ENCODE peak calls at places on chromosomes 6 and 20, in five cellular contexts. Q is cardiac muscle cell, K is tibial nerve, O is neural progenitor cell, M is lung. J is an unnamed sample.

GRCh38 chr6:150573041-150573681 is 26.5 kb upstream of the PLEKHG1 start:
- DNase-seq in Q (no peak), K (no peak), O (peak), M (no peak), J (no peak)

GRCh38 chr20:33423141-33423834 is 20.3 kb downstream of the SNTA1 start:
- DNase-seq in Q (peak), K (no peak), O (no peak), M (no peak), J (peak)

GRCh38 chr6:151948007-151948745 is 140.7 kb downstream of the ESR1 start:
- DNase-seq in Q (no peak), K (no peak), O (no peak), M (no peak), J (no peak)

GRCh38 chr20:37336369-37337207 is 9.4 kb upstream of the SRC start:
- DNase-seq in Q (peak), K (no peak), O (peak), M (peak), J (no peak)

GRCh38 chr20:40948352-40949267 is 80.0 kb upstream of the TOP1 start:
- DNase-seq in Q (peak), K (no peak), O (no peak), M (no peak), J (no peak)

GRCh38 chr20:18272451-18272850 is 15.9 kb upstream of the ZNF133 start:
- DNase-seq in Q (peak), K (peak), O (no peak), M (no peak), J (peak)

GRCh38 chr6:157535354-157536217 is 154.6 kb downstream of the ZDHHC14 start:
- DNase-seq in Q (peak), K (no peak), O (no peak), M (no peak), J (no peak)

GRCh38 chr6:55379895-55380294 is 52.6 kb downstream of the GFRAL start:
- DNase-seq in Q (peak), K (no peak), O (no peak), M (no peak), J (no peak)

GRCh38 chr20:36969478-36970186 is 18.1 kb upstream of the SAMHD1 start:
- DNase-seq in Q (no peak), K (no peak), O (no peak), M (no peak), J (no peak)

GRCh38 chr20:48716086-48716485 is 111.7 kb downstream of the PREX1 start:
- DNase-seq in Q (no peak), K (no peak), O (no peak), M (no peak), J (no peak)

GRCh38 chr6:161486903-161487531 is 213.2 kb upstream of the AGPAT4 start:
- DNase-seq in Q (no peak), K (no peak), O (no peak), M (no peak), J (no peak)

GRCh38 chr6:146543940-146544661 is 468 bp downstream of the RAB32 start:
- DNase-seq in Q (peak), K (peak), O (peak), M (peak), J (peak)

GRCh38 chr20:41174782-41175181 is 37.4 kb downstream of the PLCG1 start:
- DNase-seq in Q (peak), K (no peak), O (peak), M (peak), J (no peak)

GRCh38 chr20:38550274-38550673 is 30.7 kb upstream of the ADIG start:
- DNase-seq in Q (no peak), K (no peak), O (peak), M (no peak), J (no peak)

GRCh38 chr6:27505209-27506027 is 32.5 kb upstream of the ZNF184 start:
- DNase-seq in Q (peak), K (peak), O (peak), M (no peak), J (peak)

GRCh38 chr20:33392016-33392415 is 9.3 kb downstream of the CDK5RAP1 start:
- DNase-seq in Q (peak), K (no peak), O (no peak), M (no peak), J (no peak)

GRCh38 chr6:165082631-165083030 is 226.8 kb downstream of the C6orf118 start:
- DNase-seq in Q (no peak), K (no peak), O (no peak), M (no peak), J (no peak)

GRCh38 chr20:44409132-44409600 is 53.7 kb downstream of the HNF4A start:
- DNase-seq in Q (peak), K (no peak), O (no peak), M (no peak), J (no peak)

GRCh38 chr6:24621626-24622360 is 24.2 kb downstream of the KIAA0319 start:
- DNase-seq in Q (no peak), K (no peak), O (no peak), M (no peak), J (no peak)

GRCh38 chr20:19212524-19213502 is at the start of gene SLC24A3:
- DNase-seq in Q (peak), K (no peak), O (peak), M (peak), J (peak)

GRCh38 chr20:51400051-51400926 is 142.2 kb downstream of the NFATC2 start:
- DNase-seq in Q (no peak), K (no peak), O (no peak), M (no peak), J (no peak)

GRCh38 chr6:148835920-148836441 is 89.2 kb downstream of the UST start:
- DNase-seq in Q (peak), K (no peak), O (no peak), M (no peak), J (no peak)

GRCh38 chr6:46983007-46983411 is 59.1 kb downstream of the ADGRF1 start:
- DNase-seq in Q (no peak), K (no peak), O (peak), M (no peak), J (no peak)

GRCh38 chr20:62337558-62338293 is 29.4 kb downstream of the LAMA5 start:
- DNase-seq in Q (no peak), K (no peak), O (no peak), M (no peak), J (no peak)

GRCh38 chr6:132364249-132364648 is 37.0 kb downstream of the MOXD1 start:
- DNase-seq in Q (no peak), K (no peak), O (no peak), M (no peak), J (no peak)

GRCh38 chr6:116450769-116451740 is 10.1 kb upstream of the CALHM6 start:
- DNase-seq in Q (no peak), K (no peak), O (no peak), M (no peak), J (no peak)

GRCh38 chr6:166520905-166521834 is 65.3 kb downstream of the RAMACL start:
- DNase-seq in Q (no peak), K (no peak), O (no peak), M (no peak), J (no peak)

GRCh38 chr6:151451950-151452749 is at the start of gene RMND1:
- DNase-seq in Q (peak), K (peak), O (peak), M (peak), J (peak)

GRCh38 chr20:34693414-34693813 is 10.7 kb upstream of the TP53INP2 start:
- DNase-seq in Q (no peak), K (no peak), O (no peak), M (no peak), J (no peak)

GRCh38 chr6:149862901-149863595 is 1.1 kb downstream of the LRP11 start:
- DNase-seq in Q (peak), K (peak), O (peak), M (peak), J (peak)

GRCh38 chr6:33147807-33148666 is 44.2 kb downstream of the COL11A2 start:
- DNase-seq in Q (peak), K (no peak), O (peak), M (no peak), J (no peak)

GRCh38 chr6:89051725-89052124 is 28.8 kb upstream of the PNRC1 start:
- DNase-seq in Q (no peak), K (no peak), O (no peak), M (no peak), J (no peak)

GRCh38 chr20:57582432-57583288 is 21.8 kb downstream of the PCK1 start:
- DNase-seq in Q (peak), K (no peak), O (peak), M (no peak), J (no peak)

DNA sequence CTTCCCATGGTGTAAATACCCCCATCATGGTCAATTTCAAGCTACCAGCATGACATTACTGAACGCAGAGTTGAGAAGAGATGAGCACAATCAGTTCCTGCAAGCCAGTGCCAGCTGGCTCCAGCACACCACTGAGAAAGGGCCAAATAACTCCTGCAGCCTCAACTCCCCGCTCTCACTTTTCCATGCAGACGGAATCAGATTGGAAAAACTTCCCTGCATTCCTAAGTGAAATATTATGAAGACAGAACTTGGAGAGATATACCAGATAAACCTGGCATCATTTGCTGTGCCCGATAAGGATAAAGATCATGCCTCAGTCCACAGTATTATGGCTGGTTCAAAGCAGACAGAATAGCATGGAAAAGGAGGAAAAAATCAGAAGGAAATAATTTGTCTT is 56.7 kb downstream of the FILIP1 start:
- DNase-seq in Q (peak), K (no peak), O (no peak), M (no peak), J (peak)
- H3K4me3 ChIP-seq in Q (no peak), K (no peak), O (no peak), M (no peak), J (peak)

GRCh38 chr6:18265099-18265372 is 706 bp upstream of the DEK start:
- DNase-seq in Q (no peak), K (no peak), O (no peak), M (no peak), J (no peak)

GRCh38 chr6:18264338-18265098 is at the start of gene DEK:
- DNase-seq in Q (peak), K (peak), O (peak), M (peak), J (peak)

GRCh38 chr6:18263561-18264337 is 581 bp downstream of the DEK start:
- DNase-seq in Q (peak), K (peak), O (no peak), M (peak), J (peak)

GRCh38 chr6:18266524-18266908 is 2.2 kb upstream of the DEK start:
- DNase-seq in Q (no peak), K (no peak), O (no peak), M (no peak), J (no peak)

GRCh38 chr6:18265787-18266523 is 1.6 kb upstream of the DEK start:
- DNase-seq in Q (no peak), K (no peak), O (no peak), M (no peak), J (no peak)
- H3K4me3 ChIP-seq in Q (no peak), K (no peak), O (no peak), M (no peak), J (no peak)

GRCh38 chr6:110960014-110960390 is 1.5 kb downstream of the GTF3C6 start:
- DNase-seq in Q (no peak), K (no peak), O (no peak), M (no peak), J (no peak)
- H3K4me3 ChIP-seq in Q (no peak), K (no peak), O (no peak), M (no peak), J (no peak)

GRCh38 chr6:137811121-137811911 is 55.7 kb upstream of the TNFAIP3 start:
- DNase-seq in Q (peak), K (no peak), O (peak), M (peak), J (peak)
- H3K4me3 ChIP-seq in Q (no peak), K (no peak), O (no peak), M (no peak), J (no peak)

GRCh38 chr6:36600564-36601146 is 6.5 kb downstream of the SRSF3 start:
- DNase-seq in Q (no peak), K (no peak), O (no peak), M (no peak), J (no peak)
- H3K4me3 ChIP-seq in Q (no peak), K (peak), O (peak), M (no peak), J (peak)

DNA sequence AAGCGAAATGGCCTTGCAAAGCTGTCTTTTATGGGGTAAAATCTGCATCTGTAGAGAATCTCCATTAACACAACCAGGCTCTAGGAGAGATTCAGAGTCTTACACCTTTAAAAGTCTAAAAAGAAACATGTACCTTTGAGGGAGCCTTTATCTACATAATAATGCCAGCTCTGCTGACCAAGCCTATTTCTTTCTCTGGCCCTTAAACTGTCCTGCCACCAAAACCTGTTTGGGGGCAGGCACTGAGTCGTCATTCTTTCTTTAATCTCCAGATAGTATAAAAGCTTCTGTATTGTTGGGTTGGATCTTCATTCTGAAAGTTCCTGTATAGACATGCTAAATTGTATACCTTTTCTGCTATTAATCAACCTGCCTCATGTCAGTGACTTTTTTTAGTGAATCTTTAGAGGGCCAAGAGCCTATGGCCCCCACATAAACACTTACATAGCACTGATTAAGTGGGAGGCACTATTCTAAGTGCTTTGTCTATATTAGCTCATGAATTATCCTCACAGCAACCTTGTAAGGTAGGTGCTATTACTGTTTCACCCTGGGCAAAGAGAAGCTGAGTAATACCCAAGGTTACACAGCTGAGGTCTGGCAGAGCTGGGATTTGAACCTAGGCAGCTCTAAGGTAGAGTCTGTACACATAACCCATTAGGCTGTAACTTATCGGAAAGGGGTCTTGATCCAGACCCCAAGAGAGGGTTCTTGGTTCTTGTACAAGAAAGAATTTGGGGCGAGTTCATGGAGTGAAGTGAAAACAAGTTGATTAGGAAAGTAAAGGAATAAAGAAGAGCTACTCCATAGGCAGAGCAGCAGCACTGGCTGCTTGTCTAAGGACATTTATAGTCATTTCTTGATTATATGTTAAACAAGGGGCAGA is 232.4 kb upstream of the DTNBP1 start:
- DNase-seq in Q (no peak), K (no peak), O (no peak), M (no peak), J (no peak)
- H3K4me3 ChIP-seq in Q (no peak), K (no peak), O (no peak), M (no peak), J (no peak)

DNA sequence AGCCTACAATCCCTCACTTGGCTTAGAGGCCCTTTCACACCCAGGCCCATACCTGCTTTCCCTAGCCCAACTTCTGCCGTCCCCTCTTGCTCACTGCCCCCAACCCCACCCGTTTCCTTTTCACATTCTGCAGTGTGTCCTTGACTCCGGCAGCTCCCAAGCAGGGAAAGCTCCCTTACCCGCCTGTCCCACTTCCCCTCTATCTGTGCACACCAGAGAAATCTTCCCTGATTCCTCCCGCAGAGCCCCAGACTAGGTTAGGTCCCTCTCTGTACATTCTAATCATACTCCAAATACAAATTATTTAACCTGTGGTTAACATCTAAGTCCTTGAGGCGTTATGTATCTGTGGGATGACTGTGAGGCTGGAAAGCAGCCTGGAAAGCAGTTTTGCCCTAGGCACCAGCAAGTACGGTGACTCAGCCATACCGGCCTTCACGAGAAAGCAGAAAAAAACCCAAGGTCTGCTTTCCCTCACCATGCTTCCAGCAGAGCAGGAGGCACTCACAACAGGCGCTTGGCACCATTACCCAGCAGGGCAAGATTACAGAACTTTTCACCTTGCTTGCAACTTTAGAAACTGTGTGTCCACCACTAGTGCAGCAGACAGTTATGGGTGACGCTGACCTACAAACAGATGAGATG is 22.3 kb downstream of the ELOVL5 start:
- DNase-seq in Q (peak), K (no peak), O (no peak), M (no peak), J (no peak)
- H3K4me3 ChIP-seq in Q (no peak), K (no peak), O (no peak), M (no peak), J (no peak)

GRCh38 chr6:7692453-7692784 is 33.5 kb upstream of the BMP6 start:
- DNase-seq in Q (no peak), K (no peak), O (no peak), M (no peak), J (no peak)
- H3K4me3 ChIP-seq in Q (no peak), K (no peak), O (no peak), M (no peak), J (no peak)

GRCh38 chr6:35298625-35299140 is 1.1 kb downstream of the DEF6 start:
- DNase-seq in Q (no peak), K (no peak), O (no peak), M (no peak), J (no peak)

GRCh38 chr6:35297541-35298481 is at the start of gene DEF6:
- DNase-seq in Q (peak), K (peak), O (peak), M (peak), J (peak)

GRCh38 chr6:35302604-35303218 is 5.1 kb downstream of the DEF6 start:
- DNase-seq in Q (peak), K (no peak), O (no peak), M (peak), J (peak)

GRCh38 chr6:35299674-35300073 is 2.1 kb downstream of the DEF6 start:
- DNase-seq in Q (no peak), K (no peak), O (no peak), M (peak), J (no peak)

DNA sequence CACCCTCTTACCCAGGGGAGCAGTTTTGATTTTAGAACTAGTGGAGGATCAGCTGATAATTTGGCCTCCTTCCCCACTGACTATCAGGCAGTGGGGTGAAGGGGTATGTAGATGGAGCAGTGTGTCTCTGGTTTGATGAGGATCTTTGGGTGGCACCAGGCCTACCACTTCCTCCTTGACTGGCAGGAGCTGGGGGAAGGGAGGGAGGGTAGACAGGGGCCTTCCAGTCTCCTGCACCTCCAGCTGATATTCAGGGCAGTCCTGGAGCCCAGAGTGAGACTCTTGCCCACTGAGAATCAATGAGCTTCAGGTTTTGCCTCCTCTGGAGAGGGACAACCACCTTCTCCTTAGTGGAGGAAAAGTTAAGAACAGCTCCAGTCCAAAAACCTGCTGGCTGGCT is 3.2 kb downstream of the DEF6 start:
- DNase-seq in Q (no peak), K (no peak), O (no peak), M (no peak), J (no peak)
- H3K4me3 ChIP-seq in Q (no peak), K (no peak), O (no peak), M (no peak), J (no peak)